ENCODE peak calls at places on chromosomes 12 and 14, in five cellular contexts. U, L, F, T and O are unnamed samples.

GRCh38 chr14:42172304-42172703 is 565.6 kb downstream of the LRFN5 start:
- DNase-seq in U (no peak), L (no peak), F (no peak), T (no peak), O (no peak)

GRCh38 chr14:57420986-57421385 is 30.6 kb downstream of the NAA30 start:
- DNase-seq in U (peak), L (no peak), F (no peak), T (no peak), O (no peak)

GRCh38 chr14:34711169-34711568 is 3.2 kb downstream of the CFL2 start:
- DNase-seq in U (peak), L (peak), F (peak), T (no peak), O (no peak)

GRCh38 chr12:104154806-104155205 is 16.8 kb upstream of the NFYB start:
- DNase-seq in U (no peak), L (no peak), F (no peak), T (no peak), O (no peak)

GRCh38 chr14:80055912-80056801 is 155.1 kb downstream of the DIO2 start:
- DNase-seq in U (peak), L (peak), F (peak), T (peak), O (peak)

GRCh38 chr12:93098077-93098476 is 169.0 kb upstream of the EEA1 start:
- DNase-seq in U (peak), L (peak), F (peak), T (no peak), O (no peak)

GRCh38 chr14:99246536-99247083 is 25.4 kb downstream of the BCL11B start:
- DNase-seq in U (no peak), L (no peak), F (no peak), T (no peak), O (no peak)

GRCh38 chr14:104688755-104689619 is at the start of gene INF2:
- DNase-seq in U (peak), L (peak), F (peak), T (no peak), O (peak)

GRCh38 chr14:90671382-90671781 is 144.8 kb downstream of the TTC7B start:
- DNase-seq in U (no peak), L (no peak), F (no peak), T (no peak), O (no peak)

GRCh38 chr14:88914956-88915355 is 90.5 kb downstream of the TTC8 start:
- DNase-seq in U (no peak), L (no peak), F (no peak), T (no peak), O (no peak)

GRCh38 chr12:53254816-53255545 is 13.1 kb upstream of the ESPL1 start:
- DNase-seq in U (no peak), L (no peak), F (no peak), T (no peak), O (no peak)

GRCh38 chr14:95527392-95528002 is 7.4 kb upstream of the GLRX5 start:
- DNase-seq in U (peak), L (peak), F (peak), T (no peak), O (peak)

GRCh38 chr12:26632746-26633145 is 200.2 kb downstream of the ITPR2 start:
- DNase-seq in U (no peak), L (no peak), F (no peak), T (no peak), O (no peak)

GRCh38 chr14:33836203-33836894 is 114.5 kb downstream of the EGLN3 start:
- DNase-seq in U (no peak), L (no peak), F (peak), T (no peak), O (no peak)

GRCh38 chr12:3994500-3994899 is 121.3 kb upstream of the PARP11 start:
- DNase-seq in U (no peak), L (no peak), F (no peak), T (no peak), O (no peak)

GRCh38 chr12:12901158-12901791 is 9.9 kb downstream of the GPRC5A start:
- DNase-seq in U (peak), L (peak), F (no peak), T (no peak), O (peak)

GRCh38 chr12:12998248-12998647 is 1.8 kb downstream of the HEBP1 start:
- DNase-seq in U (no peak), L (no peak), F (no peak), T (no peak), O (no peak)

GRCh38 chr14:65101631-65102440 is 481 bp downstream of the MAX start:
- DNase-seq in U (no peak), L (no peak), F (no peak), T (no peak), O (no peak)

GRCh38 chr14:52852810-52853521 is 61.6 kb upstream of the GNPNAT1 start:
- DNase-seq in U (peak), L (no peak), F (no peak), T (no peak), O (peak)

GRCh38 chr12:75933136-75933535 is 98.4 kb downstream of the PHLDA1 start:
- DNase-seq in U (peak), L (peak), F (no peak), T (no peak), O (no peak)

GRCh38 chr14:100155049-100155621 is 4.3 kb downstream of the DEGS2 start:
- DNase-seq in U (no peak), L (peak), F (peak), T (peak), O (peak)

GRCh38 chr12:126036348-126036747 is 971.1 kb downstream of the AACS start:
- DNase-seq in U (no peak), L (no peak), F (no peak), T (no peak), O (no peak)

GRCh38 chr14:61470261-61470953 is 149.0 kb downstream of the PRKCH start:
- DNase-seq in U (peak), L (peak), F (no peak), T (no peak), O (no peak)

GRCh38 chr12:119375619-119376018 is 41.1 kb downstream of the CCDC60 start:
- DNase-seq in U (no peak), L (no peak), F (no peak), T (no peak), O (no peak)

GRCh38 chr12:114218136-114218535 is 187.8 kb downstream of the TBX5 start:
- DNase-seq in U (no peak), L (no peak), F (no peak), T (no peak), O (no peak)

GRCh38 chr14:90658541-90658967 is 157.7 kb downstream of the TTC7B start:
- DNase-seq in U (peak), L (no peak), F (peak), T (no peak), O (no peak)

GRCh38 chr14:91568626-91569025 is 58.5 kb upstream of the PPP4R3A start:
- DNase-seq in U (no peak), L (peak), F (peak), T (no peak), O (peak)

GRCh38 chr12:51171884-51172514 is 936 bp downstream of the TFCP2 start:
- DNase-seq in U (peak), L (no peak), F (peak), T (no peak), O (peak)

GRCh38 chr12:32454075-32454474 is 54.7 kb downstream of the FGD4 start:
- DNase-seq in U (peak), L (peak), F (no peak), T (peak), O (no peak)

GRCh38 chr14:75176142-75176820 is at the start of gene TMED10:
- DNase-seq in U (peak), L (peak), F (peak), T (peak), O (peak)

GRCh38 chr14:54322668-54323380 is 74.0 kb upstream of the CDKN3 start:
- DNase-seq in U (no peak), L (no peak), F (no peak), T (no peak), O (no peak)

GRCh38 chr12:42921741-42922511 is 332.4 kb upstream of the PRICKLE1 start:
- DNase-seq in U (peak), L (peak), F (no peak), T (no peak), O (no peak)

GRCh38 chr12:48542300-48542928 is 17.0 kb downstream of the OR8S1 start:
- DNase-seq in U (peak), L (peak), F (peak), T (peak), O (peak)

GRCh38 chr12:100359822-100360221 is 2.9 kb downstream of the SLC17A8 start:
- DNase-seq in U (peak), L (peak), F (no peak), T (no peak), O (no peak)

DNA sequence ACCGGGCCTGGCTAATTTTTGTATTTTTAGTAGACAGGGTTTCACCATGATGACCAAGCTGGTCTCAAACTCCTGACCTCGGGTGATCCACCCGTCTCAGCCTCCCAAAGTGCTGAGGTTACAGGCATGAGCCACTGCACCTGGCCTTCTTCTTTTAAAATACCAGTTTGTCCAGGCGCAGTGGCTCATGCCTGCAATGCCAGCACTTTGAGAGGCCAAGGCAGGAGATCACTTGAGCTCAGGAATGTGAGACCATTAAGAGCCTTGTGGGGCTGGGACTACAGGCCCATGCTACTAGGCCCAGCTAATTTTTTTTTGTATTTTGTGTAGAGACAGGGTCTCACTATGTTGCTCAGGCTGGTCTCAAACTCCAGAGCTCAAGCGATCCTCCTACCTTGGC is 8.1 kb upstream of the PEBP1 start:
- DNase-seq in U (no peak), L (no peak), F (no peak), T (no peak), O (no peak)
- TF ChIP-seq MAFK in U (no peak), L (no peak), F (no peak), T (no peak), O (no peak)

GRCh38 chr12:24111591-24111990 is 162.1 kb upstream of the SOX5 start:
- DNase-seq in U (peak), L (no peak), F (no peak), T (no peak), O (no peak)

GRCh38 chr12:24113701-24114100 is 164.2 kb upstream of the SOX5 start:
- DNase-seq in U (peak), L (no peak), F (no peak), T (no peak), O (no peak)

GRCh38 chr12:24111101-24111500 is 161.6 kb upstream of the SOX5 start:
- DNase-seq in U (peak), L (no peak), F (no peak), T (no peak), O (no peak)

GRCh38 chr12:24109381-24110039 is 160.0 kb upstream of the SOX5 start:
- DNase-seq in U (peak), L (peak), F (peak), T (no peak), O (peak)
- TF ChIP-seq MAFK in U (no peak), L (no peak), F (no peak), T (no peak), O (no peak)

GRCh38 chr12:131698286-131698685 is 12.6 kb upstream of the SFSWAP start:
- DNase-seq in U (no peak), L (no peak), F (no peak), T (no peak), O (no peak)
- TF ChIP-seq MAFK in U (no peak), L (no peak), F (no peak), T (no peak), O (no peak)

DNA sequence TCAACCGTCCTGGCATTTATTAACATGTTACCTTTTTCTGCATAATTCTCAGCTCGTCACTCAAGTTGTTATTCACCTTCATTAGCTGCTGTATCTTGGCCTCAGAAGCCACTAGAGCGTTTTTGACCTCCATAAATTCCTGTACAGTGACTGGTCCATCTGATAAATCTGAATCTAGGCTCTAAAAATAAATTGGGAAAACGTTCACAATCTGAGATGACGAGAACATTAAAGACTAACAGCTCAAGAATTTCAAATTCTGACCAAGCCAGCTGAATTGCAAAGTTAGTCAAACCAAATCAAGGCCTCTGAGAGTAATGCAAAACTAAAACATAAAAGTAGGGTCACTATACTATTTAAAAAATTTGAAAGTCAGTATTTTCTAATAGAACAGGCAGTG is 45.0 kb downstream of the GIT2 start:
- DNase-seq in U (peak), L (no peak), F (no peak), T (no peak), O (no peak)
- TF ChIP-seq MAFK in U (peak), L (no peak), F (no peak), T (no peak), O (no peak)

GRCh38 chr12:18824287-18824686 is 86.4 kb downstream of the CAPZA3 start:
- DNase-seq in U (no peak), L (no peak), F (peak), T (no peak), O (no peak)
- TF ChIP-seq MAFK in U (no peak), L (no peak), F (no peak), T (no peak), O (no peak)

GRCh38 chr14:93976477-93977057 is at the start of gene ASB2:
- DNase-seq in U (peak), L (no peak), F (no peak), T (no peak), O (no peak)
- TF ChIP-seq MAFK in U (no peak), L (no peak), F (no peak), T (no peak), O (no peak)

GRCh38 chr12:132218519-132218860 is 74.2 kb downstream of the NOC4L start:
- DNase-seq in U (no peak), L (no peak), F (no peak), T (no peak), O (no peak)

GRCh38 chr12:132219323-132219722 is 75.1 kb downstream of the NOC4L start:
- DNase-seq in U (no peak), L (no peak), F (no peak), T (no peak), O (no peak)

GRCh38 chr12:132217800-132218518 is 73.7 kb downstream of the NOC4L start:
- DNase-seq in U (no peak), L (no peak), F (no peak), T (no peak), O (no peak)

GRCh38 chr12:132217371-132217770 is 73.1 kb downstream of the NOC4L start:
- DNase-seq in U (no peak), L (no peak), F (no peak), T (no peak), O (no peak)

DNA sequence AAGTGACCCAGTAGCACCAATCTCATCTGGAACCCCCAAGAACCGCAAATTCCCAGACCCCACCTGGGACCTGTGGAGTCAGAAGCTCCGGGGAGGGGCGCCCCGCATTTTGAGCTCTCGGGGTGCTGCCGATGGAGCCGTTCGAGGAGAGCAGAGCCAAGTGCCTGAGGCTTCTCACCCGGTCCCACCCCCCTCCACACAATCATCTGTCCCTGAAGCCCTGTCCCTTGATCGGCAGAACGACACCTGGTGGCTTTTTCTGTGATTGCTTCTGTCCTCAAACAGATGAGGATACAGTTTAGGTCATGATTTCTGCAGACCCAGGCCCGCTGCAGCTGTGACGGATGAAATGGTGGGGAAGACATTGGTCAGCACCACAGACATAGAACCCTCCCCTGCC is 74.7 kb downstream of the NOC4L start:
- DNase-seq in U (no peak), L (peak), F (peak), T (no peak), O (peak)
- TF ChIP-seq MAFK in U (no peak), L (no peak), F (no peak), T (no peak), O (no peak)

DNA sequence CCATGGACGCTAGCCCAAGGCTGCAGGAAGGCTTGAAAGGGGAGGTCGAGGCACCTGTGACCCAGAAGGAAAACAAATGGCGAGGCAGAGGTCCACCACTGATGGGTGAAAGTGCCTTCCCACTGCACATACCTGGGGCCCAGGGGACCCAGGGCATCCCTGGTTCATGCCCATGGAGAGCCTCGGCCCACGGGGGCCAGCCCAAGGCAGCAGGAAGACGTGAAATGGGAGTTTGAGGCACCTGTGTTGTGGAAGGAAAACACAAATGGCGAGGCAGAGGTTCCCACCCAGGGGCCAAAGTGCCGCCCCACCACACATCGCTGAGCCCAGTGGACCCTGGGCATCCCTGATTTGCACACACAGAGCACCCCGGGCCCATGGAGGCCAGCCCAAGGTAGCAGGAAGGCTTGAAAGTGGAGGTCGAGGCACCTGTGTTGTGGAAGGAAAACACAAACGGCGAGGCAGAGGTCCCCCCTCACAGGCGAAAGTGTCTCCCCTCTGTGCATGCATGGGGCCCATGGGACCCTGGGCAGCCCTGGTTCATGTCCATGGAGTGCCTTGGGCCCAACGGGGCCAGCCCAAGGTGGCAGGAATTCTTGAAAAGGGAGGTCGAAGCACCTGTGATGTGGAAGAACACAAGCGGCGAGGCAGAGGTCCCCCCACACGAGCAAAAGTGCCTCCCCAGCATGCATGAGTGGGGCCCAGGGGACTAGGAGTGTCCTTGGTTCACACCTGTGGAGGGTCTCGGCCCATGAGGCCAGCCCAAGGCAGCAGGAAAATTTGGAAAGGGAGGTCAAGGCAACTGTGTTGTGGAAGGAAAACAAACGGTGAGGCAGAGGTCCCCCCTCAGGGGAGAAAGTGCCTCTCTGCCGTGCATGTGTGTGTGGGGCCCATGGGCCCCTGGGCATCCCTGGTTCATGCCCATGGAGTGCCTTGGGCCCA is 383.3 kb downstream of the ALG10 start:
- DNase-seq in U (no peak), L (no peak), F (no peak), T (no peak), O (no peak)
- TF ChIP-seq MAFK in U (no peak), L (no peak), F (no peak), T (no peak), O (no peak)